ENCODE peak calls at places on chromosomes 16 and 17, in four cellular contexts. V is NCI-H510A treated with DMSO at 0.1 percent for 48 hours; K is testis; I is CD8-positive, alpha-beta T cell. O is an unnamed sample.

GRCh38 chr16:1333149-1333812 is at the start of gene BAIAP3:
- DNase-seq in V (no peak), K (peak), I (peak), O (peak)

GRCh38 chr17:8153550-8153956 is 1.3 kb upstream of the PER1 start:
- DNase-seq in V (no peak), K (peak), I (peak), O (peak)

GRCh38 chr16:46711106-46711769 is 21.8 kb downstream of the ORC6 start:
- DNase-seq in V (no peak), K (peak), I (no peak), O (no peak)

GRCh38 chr16:14448874-14449273 is 181.2 kb downstream of the PARN start:
- DNase-seq in V (no peak), K (no peak), I (no peak), O (no peak)

GRCh38 chr17:1362065-1362848 is 37.8 kb downstream of the YWHAE start:
- DNase-seq in V (no peak), K (peak), I (peak), O (peak)

GRCh38 chr17:67004191-67004590 is 39.7 kb downstream of the CACNG4 start:
- DNase-seq in V (no peak), K (no peak), I (no peak), O (no peak)

GRCh38 chr16:86337138-86337537 is 173.2 kb upstream of the FOXF1 start:
- DNase-seq in V (no peak), K (no peak), I (no peak), O (no peak)

GRCh38 chr17:78408476-78409020 is 30.1 kb downstream of the PGS1 start:
- DNase-seq in V (no peak), K (no peak), I (no peak), O (no peak)

GRCh38 chr17:82237083-82237745 is 8.4 kb downstream of the SLC16A3 start:
- DNase-seq in V (no peak), K (no peak), I (no peak), O (no peak)

O was measured in central memory CD4-positive, alpha-beta T cell.